ENCODE peak calls at places on chromosomes 7 and 10, in nine cellular contexts. V is activated CD4-positive, alpha-beta T cell treated with anti-CD3 and anti-CD28 coated beads, Interleukin-2, amount 10 ng/mL, durations not matched to agents 7 days and 5 days; A is ACHN; R is lower leg skin; D is EL; H is psoas muscle; M is MCF 10A; L is NCI-H2081 treated with DMSO at 0.1 percent for 48 hours; P is pons. N is an unnamed sample.

GRCh38 chr7:95874129-95874528 is 101.8 kb downstream of the DYNC1I1 start:
- DNase-seq in V (no peak), A (no peak), R (no peak), D (no peak), H (no peak), M (no peak), L (no peak), P (no peak), N (no peak)

GRCh38 chr10:81814842-81815241 is 60.2 kb upstream of the NRG3 start:
- DNase-seq in V (no peak), A (no peak), R (no peak), D (no peak), H (no peak), M (peak), L (no peak), P (no peak), N (no peak)

GRCh38 chr7:100545636-100546128 is 6.7 kb downstream of the AGFG2 start:
- DNase-seq in V (no peak), A (peak), R (no peak), D (peak), H (no peak), M (peak), L (no peak), P (peak), N (peak)

GRCh38 chr10:35691522-35692236 is 49.6 kb upstream of the FZD8 start:
- DNase-seq in V (no peak), A (no peak), R (no peak), D (no peak), H (no peak), M (no peak), L (peak), P (no peak), N (no peak)

GRCh38 chr7:44469461-44469860 is 21.0 kb downstream of the NUDCD3 start:
- DNase-seq in V (no peak), A (peak), R (no peak), D (no peak), H (no peak), M (no peak), L (no peak), P (no peak), N (no peak)

GRCh38 chr7:74254858-74255379 is 720 bp upstream of the RFC2 start:
- DNase-seq in V (peak), A (no peak), R (no peak), D (no peak), H (no peak), M (no peak), L (no peak), P (no peak), N (peak)

GRCh38 chr10:69742928-69743602 is 58.6 kb upstream of the COL13A1 start:
- DNase-seq in V (no peak), A (peak), R (no peak), D (peak), H (no peak), M (peak), L (no peak), P (no peak), N (peak)

GRCh38 chr10:113882240-113882639 is 27.8 kb downstream of the NHLRC2 start:
- DNase-seq in V (no peak), A (no peak), R (no peak), D (no peak), H (no peak), M (no peak), L (no peak), P (no peak), N (no peak)

GRCh38 chr7:73451780-73452398 is 18.3 kb downstream of the FZD9 start:
- DNase-seq in V (peak), A (peak), R (no peak), D (peak), H (no peak), M (peak), L (peak), P (peak), N (no peak)

GRCh38 chr10:46517541-46517940 is 38.9 kb downstream of the GPRIN2 start:
- DNase-seq in V (no peak), A (no peak), R (no peak), D (no peak), H (no peak), M (no peak), L (no peak), P (no peak), N (no peak)

GRCh38 chr10:124356706-124357582 is 61.8 kb downstream of the OAT start:
- DNase-seq in V (no peak), A (no peak), R (no peak), D (no peak), H (no peak), M (peak), L (no peak), P (no peak), N (no peak)

GRCh38 chr7:135326636-135327280 is 93.1 kb downstream of the STRA8 start:
- DNase-seq in V (no peak), A (peak), R (no peak), D (no peak), H (no peak), M (no peak), L (peak), P (no peak), N (no peak)

GRCh38 chr10:123893651-123894050 is 2.0 kb upstream of the CPXM2 start:
- DNase-seq in V (no peak), A (no peak), R (no peak), D (no peak), H (no peak), M (no peak), L (no peak), P (no peak), N (no peak)

GRCh38 chr7:92461027-92462003 is 14.0 kb downstream of the GATAD1 start:
- DNase-seq in V (peak), A (peak), R (no peak), D (peak), H (no peak), M (peak), L (peak), P (peak), N (peak)

GRCh38 chr10:42998481-42999384 is 78.1 kb upstream of the RET start:
- DNase-seq in V (no peak), A (no peak), R (no peak), D (no peak), H (no peak), M (no peak), L (no peak), P (no peak), N (no peak)

GRCh38 chr7:98231489-98232275 is 20.4 kb downstream of the TECPR1 start:
- DNase-seq in V (no peak), A (no peak), R (no peak), D (no peak), H (no peak), M (no peak), L (no peak), P (no peak), N (no peak)

GRCh38 chr10:97534746-97535367 is 36.1 kb downstream of the UBTD1 start:
- DNase-seq in V (peak), A (peak), R (no peak), D (peak), H (peak), M (peak), L (no peak), P (peak), N (no peak)

GRCh38 chr7:4832711-4833110 is 29.1 kb downstream of the PAPOLB start:
- DNase-seq in V (no peak), A (no peak), R (no peak), D (no peak), H (no peak), M (no peak), L (no peak), P (no peak), N (no peak)